ENCODE peak calls at places on chromosomes 4 and X, in five cellular contexts. G, C, J, N and U are unnamed samples.

GRCh38 chr4:98653006-98653405 is 5.4 kb downstream of the TSPAN5 start:
- DNase-seq in J (no peak), N (no peak), G (no peak), C (no peak), U (no peak)

GRCh38 chr4:183783933-183784622 is 121.0 kb upstream of the STOX2 start:
- DNase-seq in N (no peak), C (no peak), J (no peak), G (no peak), U (no peak)

GRCh38 chr4:827209-828081 is 1.5 kb upstream of the CPLX1 start:
- DNase-seq in C (no peak), G (no peak), N (no peak), J (no peak), U (no peak)

GRCh38 chr4:82043081-82043808 is 330.5 kb downstream of the HNRNPD start:
- DNase-seq in C (peak; percentile 24), G (peak; percentile 81), N (no peak), J (no peak), U (no peak)

GRCh38 chr4:105765690-105766407 is 57.3 kb downstream of the GSTCD start:
- DNase-seq in N (peak; percentile 63), C (peak; percentile 52), G (peak; percentile 8), J (no peak), U (no peak)

GRCh38 chrX:10549280-10549679 is 71.1 kb downstream of the MID1 start:
- DNase-seq in C (no peak), N (no peak), G (no peak), J (no peak), U (peak; percentile 41)

GRCh38 chr4:52996261-52997131 is 134.4 kb downstream of the RASL11B start:
- DNase-seq in C (no peak), N (no peak), G (no peak), J (no peak), U (no peak)

GRCh38 chr4:30429813-30430466 is 290.2 kb upstream of the PCDH7 start:
- DNase-seq in N (peak; percentile 38), G (no peak), J (no peak), C (no peak), U (no peak)

GRCh38 chrX:74179936-74180454 is 124.0 kb upstream of the ZCCHC13 start:
- DNase-seq in N (no peak), G (no peak), C (no peak), J (no peak), U (no peak)

GRCh38 chrX:141960573-141960972 is 56.9 kb downstream of the MAGEC1 start:
- DNase-seq in J (no peak), G (no peak), C (no peak), N (no peak), U (no peak)

GRCh38 chrX:3476973-3477372 is 130.5 kb upstream of the MXRA5 start:
- DNase-seq in C (no peak), N (no peak), G (no peak), J (no peak), U (no peak)

GRCh38 chr4:142128529-142128928 is 492.1 kb downstream of the IL15 start:
- DNase-seq in G (no peak), J (no peak), C (no peak), N (no peak), U (no peak)

DNA sequence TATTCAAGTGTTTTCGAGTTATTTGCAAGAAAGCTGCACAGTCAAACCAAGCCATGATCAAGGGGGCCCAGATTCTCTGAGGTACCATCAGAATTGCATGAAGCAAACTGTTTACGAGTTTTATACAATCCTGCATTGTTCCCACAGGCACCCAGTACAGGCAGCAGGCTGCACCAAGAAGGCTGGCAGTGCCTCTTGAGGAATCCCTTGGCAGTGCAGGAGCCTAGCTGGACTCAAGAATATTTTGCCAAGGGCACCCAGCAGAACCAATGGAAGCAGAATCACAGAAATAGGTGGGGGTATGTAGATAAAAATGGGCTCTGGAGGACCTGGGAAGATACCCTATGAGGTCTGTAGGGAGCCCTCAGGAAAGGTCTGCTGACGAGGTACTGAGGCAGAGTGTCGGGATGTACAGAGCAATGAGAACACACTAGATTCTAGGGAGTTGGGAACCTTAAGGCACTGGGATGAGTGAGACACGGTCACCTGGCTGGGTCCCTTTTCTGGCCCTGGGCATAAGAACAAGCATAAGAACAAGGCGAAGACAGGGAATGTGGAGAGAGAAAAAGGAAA is 2.5 kb upstream of the PLP1 start:
- DNase-seq in C (no peak), G (peak; percentile 1), N (peak; percentile 8), J (no peak), U (peak; percentile 57)
- TF ChIP-seq JUND in C (no peak), G (no peak), N (no peak), J (no peak), U (no peak)

GRCh38 chr4:75549019-75549418 is 6.8 kb upstream of the ODAPH start:
- DNase-seq in J (no peak), C (no peak), G (no peak), N (no peak), U (no peak)

GRCh38 chr4:75542824-75543223 is 13.0 kb upstream of the ODAPH start:
- DNase-seq in N (no peak), G (no peak), C (no peak), J (no peak), U (no peak)

GRCh38 chr4:75547647-75548387 is 8.0 kb upstream of the ODAPH start:
- DNase-seq in G (peak; percentile 70), J (no peak), C (peak; percentile 37), N (no peak), U (peak; percentile 20)

GRCh38 chr4:75544870-75545269 is 11.0 kb upstream of the ODAPH start:
- DNase-seq in N (no peak), J (no peak), C (no peak), G (no peak), U (no peak)

GRCh38 chr4:75545526-75545925 is 10.3 kb upstream of the ODAPH start:
- DNase-seq in G (no peak), N (no peak), J (no peak), C (no peak), U (no peak)
- TF ChIP-seq JUND in G (no peak), N (no peak), J (no peak), C (no peak), U (no peak)

DNA sequence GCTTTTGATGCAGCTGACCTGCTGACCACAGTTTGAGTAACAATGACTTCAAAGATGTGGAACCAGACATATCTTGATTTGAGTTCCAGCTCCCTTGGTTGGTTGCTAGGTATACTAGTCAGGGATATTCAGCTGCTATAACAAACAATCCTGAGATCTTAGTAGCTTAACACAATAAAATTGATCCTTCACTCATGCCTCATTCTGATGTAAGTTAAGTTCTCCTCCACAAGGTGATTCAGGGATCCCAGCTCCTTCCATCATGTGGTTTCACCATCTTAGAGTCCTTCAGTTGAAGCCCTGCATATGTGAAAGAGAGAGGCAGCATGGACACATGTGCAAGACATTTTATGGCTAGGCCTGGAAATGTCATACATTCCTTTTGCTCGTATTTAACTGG is 7.3 kb downstream of the SMIM9 start:
- DNase-seq in N (no peak), C (no peak), J (no peak), G (no peak), U (no peak)
- TF ChIP-seq JUND in N (no peak), C (no peak), J (no peak), G (no peak), U (no peak)

GRCh38 chrX:103831803-103832544 is at the start of gene RAB9B:
- DNase-seq in C (no peak), N (no peak), J (no peak), G (no peak), U (peak; percentile 18)
- TF ChIP-seq JUND in C (no peak), N (no peak), J (no peak), G (no peak), U (no peak)

DNA sequence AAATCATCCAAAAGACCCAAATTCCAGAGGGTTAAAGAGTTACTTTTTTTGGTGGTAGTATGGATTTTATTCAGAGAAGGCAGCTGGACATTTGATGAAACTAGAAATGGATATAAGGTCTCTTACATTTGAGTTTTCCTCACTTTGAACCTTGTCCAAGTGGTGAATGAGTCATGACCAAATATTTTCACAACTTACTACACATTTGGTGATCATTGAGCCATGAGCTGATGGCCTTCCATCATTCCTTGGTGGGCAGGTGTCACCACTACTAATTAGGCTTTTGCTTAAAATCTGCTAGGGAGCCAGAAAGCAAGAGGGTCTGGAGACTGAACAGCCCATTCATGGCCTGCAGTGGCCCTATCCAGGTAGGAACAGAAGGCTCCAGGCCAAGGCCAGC is 620.2 kb upstream of the INTU start:
- DNase-seq in N (no peak), C (no peak), G (no peak), J (no peak), U (no peak)
- TF ChIP-seq JUND in N (no peak), C (no peak), G (no peak), J (no peak), U (no peak)

GRCh38 chrX:33741807-33742206 is 390.3 kb downstream of the FAM47A start:
- DNase-seq in N (no peak), G (no peak), J (no peak), C (peak; percentile 2), U (no peak)
- TF ChIP-seq JUND in N (no peak), G (no peak), J (no peak), C (no peak), U (no peak)